ENCODE peak calls at places on chromosomes 2 and 18, in nine cellular contexts. T is HTR-8/SVneo; C is stimulated activated CD8-positive, alpha-beta memory T cell treated with anti-CD3 and anti-CD28 coated beads, Interleukin-15, amount 100 ng/mL, for 24 hours; G is endothelial cell; O is amygdala; M is activated CD4-positive, alpha-beta T cell treated with anti-CD3 and anti-CD28 coated beads, Interleukin-2, amount 10 ng/mL, durations not matched to agents 7 days and 5 days; H is NCI-H1105; S is K562; W is activated CD8-positive, alpha-beta memory T cell treated with anti-CD3 and anti-CD28 coated beads, Interleukin-2, amount 50 U/mL, for 48 hours. N is an unnamed sample.

GRCh38 chr2:199315299-199316179 is 142.2 kb downstream of the SATB2 start:
- DNase-seq in T (no peak), C (no peak), G (peak; percentile 43), O (no peak), M (peak; percentile 12), H (no peak), S (peak; percentile 7), W (no peak), N (no peak)

GRCh38 chr18:27226556-27227075 is 41.5 kb upstream of the CHST9 start:
- DNase-seq in T (no peak), C (no peak), G (no peak), O (no peak), M (no peak), H (no peak), S (no peak), W (no peak), N (peak; percentile 19)

GRCh38 chr2:29802976-29803375 is 118.4 kb downstream of the ALK start:
- DNase-seq in T (no peak), C (no peak), G (no peak), O (no peak), M (no peak), H (no peak), S (no peak), W (no peak), N (no peak)

GRCh38 chr18:51867767-51868166 is 472.2 kb upstream of the DCC start:
- DNase-seq in T (no peak), C (no peak), G (no peak), O (no peak), M (peak; percentile 21), H (no peak), S (no peak), W (no peak), N (no peak)

GRCh38 chr18:73782405-73782804 is 365.2 kb downstream of the FBXO15 start:
- DNase-seq in T (no peak), C (no peak), G (no peak), O (no peak), M (no peak), H (no peak), S (no peak), W (no peak), N (no peak)

GRCh38 chr2:149988361-149988760 is 400.8 kb upstream of the MMADHC start:
- DNase-seq in T (no peak), C (no peak), G (no peak), O (no peak), M (no peak), H (no peak), S (no peak), W (no peak), N (no peak)

GRCh38 chr2:237694423-237695194 is 67.2 kb downstream of the LRRFIP1 start:
- DNase-seq in T (no peak), C (no peak), G (no peak), O (no peak), M (peak; percentile 55), H (no peak), S (no peak), W (peak; percentile 66), N (no peak)

GRCh38 chr2:191612496-191612895 is 65.4 kb upstream of the NABP1 start:
- DNase-seq in T (peak; percentile 46), C (no peak), G (no peak), O (no peak), M (no peak), H (no peak), S (no peak), W (no peak), N (no peak)

GRCh38 chr2:24208490-24208889 is 33.6 kb downstream of the FAM228A start:
- DNase-seq in T (no peak), C (no peak), G (no peak), O (no peak), M (no peak), H (no peak), S (no peak), W (no peak), N (no peak)

GRCh38 chr2:8856176-8856575 is 18.8 kb upstream of the KIDINS220 start:
- DNase-seq in T (no peak), C (no peak), G (no peak), O (no peak), M (no peak), H (no peak), S (no peak), W (no peak), N (no peak)

GRCh38 chr18:12703714-12704113 is 872 bp downstream of the PSMG2 start:
- DNase-seq in T (no peak), C (no peak), G (no peak), O (no peak), M (peak; percentile 20), H (no peak), S (no peak), W (no peak), N (no peak)

GRCh38 chr18:42053188-42053781 is 98.3 kb downstream of the PIK3C3 start:
- DNase-seq in T (peak; percentile 13), C (peak; percentile 22), G (peak; percentile 66), O (peak; percentile 2), M (peak; percentile 77), H (peak; percentile 46), S (peak; percentile 20), W (peak; percentile 77), N (peak; percentile 25)

GRCh38 chr2:233764264-233764663 is 4.2 kb downstream of the UGT1A1 start:
- DNase-seq in T (no peak), C (no peak), G (no peak), O (no peak), M (no peak), H (no peak), S (no peak), W (no peak), N (no peak)

GRCh38 chr2:229445501-229446294 is 174.6 kb upstream of the PID1 start:
- DNase-seq in T (no peak), C (no peak), G (no peak), O (no peak), M (no peak), H (no peak), S (no peak), W (no peak), N (no peak)

N was measured in NCI-H1048.